ENCODE peak calls at places on chromosomes 2 and 18, in eight cellular contexts. T is neural progenitor cell; U is NCI-H774; L is activated T-cell treated with anti-CD3 and anti-CD28 coated beads for 1 hour; O is stimulated activated CD8-positive, alpha-beta memory T cell treated with anti-CD3 and anti-CD28 coated beads, Interleukin-7, amount 100 ng/mL, for 1 hour; G is NAMALWA; M is hippocampal formation; C is T47D. X is an unnamed sample.

GRCh38 chr18:48676346-48676745 is 137.5 kb downstream of the CTIF start:
- DNase-seq in T (no peak), U (no peak), L (no peak), O (no peak), G (no peak), M (no peak), C (no peak), X (no peak)

GRCh38 chr2:49035477-49035876 is 118.8 kb downstream of the FSHR start:
- DNase-seq in T (no peak), U (no peak), L (no peak), O (no peak), G (no peak), M (no peak), C (no peak), X (no peak)

GRCh38 chr2:165646321-165646801 is 147.7 kb downstream of the GALNT3 start:
- DNase-seq in T (no peak), U (peak), L (no peak), O (no peak), G (no peak), M (no peak), C (no peak), X (no peak)

GRCh38 chr2:20219763-20220380 is 5.1 kb downstream of the SDC1 start:
- DNase-seq in T (no peak), U (no peak), L (no peak), O (no peak), G (no peak), M (no peak), C (no peak), X (no peak)

GRCh38 chr2:149449017-149449416 is 118.6 kb downstream of the LYPD6 start:
- DNase-seq in T (no peak), U (no peak), L (no peak), O (no peak), G (no peak), M (no peak), C (no peak), X (no peak)

GRCh38 chr2:104046466-104046865 is 807.4 kb upstream of the POU3F3 start:
- DNase-seq in T (no peak), U (no peak), L (no peak), O (no peak), G (no peak), M (no peak), C (no peak), X (no peak)

GRCh38 chr2:9315280-9315847 is 108.0 kb downstream of the ITGB1BP1 start:
- DNase-seq in T (no peak), U (no peak), L (no peak), O (no peak), G (no peak), M (no peak), C (no peak), X (no peak)

GRCh38 chr2:100196786-100197494 is 54.5 kb upstream of the AFF3 start:
- DNase-seq in T (no peak), U (no peak), L (no peak), O (no peak), G (no peak), M (no peak), C (no peak), X (no peak)

GRCh38 chr2:207533609-207534008 is 3.8 kb downstream of the CREB1 start:
- DNase-seq in T (no peak), U (peak), L (no peak), O (no peak), G (no peak), M (no peak), C (no peak), X (no peak)

GRCh38 chr2:20579866-20580265 is 71.0 kb downstream of the HS1BP3 start:
- DNase-seq in T (no peak), U (no peak), L (no peak), O (no peak), G (no peak), M (no peak), C (no peak), X (no peak)

GRCh38 chr2:7709907-7710306 is 792.7 kb downstream of the RNF144A start:
- DNase-seq in T (no peak), U (no peak), L (no peak), O (no peak), G (no peak), M (no peak), C (no peak), X (no peak)

GRCh38 chr2:170276056-170276455 is 98.1 kb downstream of the MYO3B start:
- DNase-seq in T (no peak), U (no peak), L (no peak), O (no peak), G (no peak), M (no peak), C (no peak), X (no peak)

GRCh38 chr18:8701546-8702118 is 3.7 kb upstream of the MTCL1 start:
- DNase-seq in T (no peak), U (no peak), L (no peak), O (no peak), G (no peak), M (no peak), C (no peak), X (peak)

GRCh38 chr2:30588891-30589495 is 141.9 kb downstream of the LCLAT1 start:
- DNase-seq in T (no peak), U (no peak), L (no peak), O (no peak), G (no peak), M (no peak), C (no peak), X (no peak)

GRCh38 chr18:9961031-9961430 is 47.2 kb downstream of the VAPA start:
- DNase-seq in T (no peak), U (no peak), L (no peak), O (no peak), G (no peak), M (peak), C (no peak), X (no peak)

GRCh38 chr2:66431840-66432511 is 2.9 kb upstream of the MEIS1 start:
- DNase-seq in T (peak), U (no peak), L (no peak), O (no peak), G (no peak), M (no peak), C (no peak), X (no peak)

GRCh38 chr2:25043241-25043867 is 1.5 kb downstream of the EFR3B start:
- DNase-seq in T (peak), U (no peak), L (peak), O (no peak), G (peak), M (no peak), C (no peak), X (no peak)

GRCh38 chr2:11869423-11869991 is 123.1 kb downstream of the LPIN1 start:
- DNase-seq in T (peak), U (no peak), L (no peak), O (no peak), G (no peak), M (no peak), C (no peak), X (no peak)

GRCh38 chr2:176830362-176830761 is 382.2 kb upstream of the HNRNPA3 start:
- DNase-seq in T (peak), U (peak), L (no peak), O (no peak), G (peak), M (no peak), C (no peak), X (peak)

GRCh38 chr2:24984912-24985311 is 13.2 kb upstream of the DNAJC27 start:
- DNase-seq in T (peak), U (no peak), L (no peak), O (no peak), G (no peak), M (peak), C (no peak), X (no peak)

GRCh38 chr2:45220227-45220626 is 211.0 kb upstream of the SIX2 start:
- DNase-seq in T (no peak), U (no peak), L (no peak), O (no peak), G (no peak), M (no peak), C (no peak), X (no peak)

GRCh38 chr2:210445116-210445707 is 31.3 kb downstream of the LANCL1 start:
- DNase-seq in T (peak), U (no peak), L (no peak), O (no peak), G (peak), M (peak), C (no peak), X (peak)